ENCODE peak calls at places on chromosomes 6 and 20, in eight cellular contexts. C is OCI-LY7; I is right lobe of liver; F is mucosa of descending colon; Z is PC-3; S is CD8-positive, alpha-beta memory T cell; A is thyroid gland; H is heart left ventricle. L is an unnamed sample.
A peak's percentile ranks its signal among the peaks of the same experiment; 100 is the strongest.

GRCh38 chr6:114133816-114134215 is 162.9 kb upstream of the HDAC2 start:
- DNase-seq in C (no peak), I (no peak), F (no peak), Z (no peak), S (no peak), A (no peak), H (no peak), L (no peak)

GRCh38 chr20:62339647-62340062 is 27.5 kb downstream of the LAMA5 start:
- DNase-seq in C (peak; percentile 92), I (no peak), F (no peak), Z (no peak), S (no peak), A (no peak), H (no peak), L (no peak)

GRCh38 chr6:30787954-30788353 is 43.6 kb upstream of the IER3 start:
- DNase-seq in C (no peak), I (no peak), F (no peak), Z (peak; percentile 43), S (no peak), A (no peak), H (no peak), L (no peak)

GRCh38 chr6:89009624-89010059 is 46.2 kb upstream of the RNGTT start:
- DNase-seq in C (no peak), I (no peak), F (no peak), Z (no peak), S (no peak), A (no peak), H (no peak), L (no peak)

GRCh38 chr20:64025101-64025825 is 10.7 kb upstream of the C20orf204 start:
- DNase-seq in C (no peak), I (peak; percentile 86), F (no peak), Z (no peak), S (no peak), A (no peak), H (no peak), L (no peak)

GRCh38 chr6:147205690-147206600 is 1.7 kb downstream of the STXBP5 start:
- DNase-seq in C (no peak), I (no peak), F (no peak), Z (no peak), S (no peak), A (no peak), H (no peak), L (no peak)

GRCh38 chr20:50020283-50020682 is 37.5 kb downstream of the SNAI1 start:
- DNase-seq in C (no peak), I (no peak), F (no peak), Z (peak; percentile 68), S (no peak), A (no peak), H (no peak), L (no peak)

GRCh38 chr6:166543603-166544293 is 42.7 kb downstream of the RAMACL start:
- DNase-seq in C (no peak), I (no peak), F (no peak), Z (no peak), S (no peak), A (no peak), H (no peak), L (no peak)

GRCh38 chr20:60036346-60037119 is 78.3 kb downstream of the CDH26 start:
- DNase-seq in C (no peak), I (no peak), F (no peak), Z (no peak), S (no peak), A (no peak), H (no peak), L (no peak)

GRCh38 chr6:33192671-33193602 is 670 bp upstream of the COL11A2 start:
- DNase-seq in C (no peak), I (peak; percentile 57), F (peak; percentile 58), Z (no peak), S (peak; percentile 60), A (peak; percentile 44), H (peak; percentile 49), L (no peak)

GRCh38 chr6:7732219-7732618 is 6.3 kb downstream of the BMP6 start:
- DNase-seq in C (no peak), I (no peak), F (no peak), Z (no peak), S (no peak), A (no peak), H (no peak), L (no peak)

GRCh38 chr6:90369024-90369519 is 72.4 kb upstream of the BACH2 start:
- DNase-seq in C (no peak), I (no peak), F (no peak), Z (peak; percentile 98), S (no peak), A (peak; percentile 66), H (peak; percentile 54), L (peak; percentile 85)

GRCh38 chr6:7129784-7130569 is 22.2 kb downstream of the RREB1 start:
- DNase-seq in C (no peak), I (peak; percentile 86), F (no peak), Z (peak; percentile 64), S (no peak), A (peak; percentile 52), H (no peak), L (no peak)

GRCh38 chr6:137157601-137158000 is 15.8 kb downstream of the IL22RA2 start:
- DNase-seq in C (no peak), I (no peak), F (no peak), Z (no peak), S (no peak), A (no peak), H (no peak), L (no peak)

GRCh38 chr20:25858495-25859425 is 162.1 kb upstream of the ZNF337 start:
- DNase-seq in C (no peak), I (no peak), F (no peak), Z (no peak), S (no peak), A (no peak), H (no peak), L (no peak)

GRCh38 chr20:1819311-1820136 is 75.7 kb upstream of the SIRPA start:
- DNase-seq in C (no peak), I (no peak), F (no peak), Z (no peak), S (no peak), A (no peak), H (no peak), L (no peak)

DNA sequence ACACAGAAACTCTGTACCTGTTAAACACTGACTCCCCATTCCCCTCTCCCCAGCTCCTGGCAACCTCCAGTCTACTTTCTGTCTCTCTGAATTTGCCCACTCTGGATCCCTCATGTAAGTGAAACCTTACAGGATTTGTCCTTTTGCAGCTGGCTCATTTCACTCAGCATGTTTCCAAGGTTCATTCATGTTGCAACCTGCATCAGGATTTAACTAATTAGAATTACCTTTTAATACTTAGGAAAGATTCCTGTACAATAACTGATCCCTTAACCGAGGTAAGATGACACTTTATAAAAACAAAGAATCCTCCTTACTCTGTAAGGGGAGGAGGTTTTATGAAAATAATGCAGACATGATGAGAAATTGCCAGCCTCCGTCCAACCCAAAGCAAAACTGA is 113.1 kb upstream of the MTHFD1L start:
- DNase-seq in C (no peak), I (no peak), F (no peak), Z (no peak), S (no peak), A (no peak), H (no peak), L (no peak)
- H3K4me1 ChIP-seq in C (no peaks in the 10 kb centered on the region), I (no peaks in the 10 kb centered on the region), F (no peaks in the 10 kb centered on the region), Z (no peaks in the 10 kb centered on the region), S (no peaks in the 10 kb centered on the region), A (peaks cover 6% of the 10 kb centered on the region), H (peaks cover 23% of the 10 kb centered on the region), L (peaks cover 6% of the 10 kb centered on the region)

GRCh38 chr6:2977290-2977689 is 5.9 kb upstream of the SERPINB6 start:
- DNase-seq in C (no peak), I (no peak), F (no peak), Z (no peak), S (no peak), A (no peak), H (no peak), L (no peak)
- H3K4me1 ChIP-seq in C (no peaks in the 10 kb centered on the region), I (no peaks in the 10 kb centered on the region), F (peaks cover 28% of the 10 kb centered on the region), Z (peaks cover 54% of the 10 kb centered on the region), S (peaks cover 4% of the 10 kb centered on the region), A (peaks cover 3% of the 10 kb centered on the region), H (peaks cover 24% of the 10 kb centered on the region), L (peaks cover 31% of the 10 kb centered on the region)

DNA sequence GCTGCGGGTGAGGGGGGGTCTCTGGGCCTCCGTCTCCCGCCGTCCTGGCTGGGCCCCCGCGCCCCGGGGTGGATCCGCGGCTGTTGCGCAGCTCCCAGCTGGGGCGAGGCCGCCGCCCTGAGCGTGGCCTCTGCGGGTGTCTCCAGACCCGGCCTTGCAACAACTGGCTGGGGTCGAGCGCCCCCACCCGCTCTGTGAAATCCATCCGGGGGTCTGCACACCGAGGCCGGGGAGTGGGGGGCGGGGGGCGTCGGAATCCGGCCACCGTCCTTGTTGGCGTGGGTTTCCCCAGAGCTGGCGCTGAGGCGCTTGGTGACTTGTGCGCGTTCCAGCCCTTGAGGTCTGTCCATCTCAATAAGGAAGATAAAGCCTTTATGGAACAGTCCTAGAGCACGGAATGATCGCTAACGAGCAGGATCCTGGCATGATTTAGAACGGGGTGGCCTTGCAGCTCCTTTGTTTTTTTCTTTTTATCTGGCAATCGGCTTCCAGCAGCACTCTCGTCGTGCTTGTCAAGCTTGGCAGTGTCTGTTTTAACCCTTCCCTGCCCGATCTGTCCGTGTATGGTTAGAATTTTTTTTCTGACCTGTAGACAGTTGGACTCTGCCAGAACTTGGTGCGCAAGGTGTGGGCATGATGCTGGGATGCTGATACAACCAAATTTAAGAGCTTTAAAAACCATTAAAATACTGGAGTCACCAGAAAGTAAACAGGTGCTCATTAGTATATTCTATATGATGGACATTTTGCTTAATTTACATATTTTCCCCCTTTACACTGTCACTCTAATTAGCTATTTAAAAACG is 675 bp downstream of the DSTN start:
- DNase-seq in C (peak; percentile 46), I (no peak), F (peak; percentile 76), Z (peak; percentile 49), S (peak; percentile 52), A (peak; percentile 58), H (peak; percentile 62), L (peak; percentile 23)
- H3K4me1 ChIP-seq in C (peaks cover 13% of the 10 kb centered on the region), I (no peaks in the 10 kb centered on the region), F (peaks cover 32% of the 10 kb centered on the region), Z (peaks cover 31% of the 10 kb centered on the region), S (peaks cover 12% of the 10 kb centered on the region), A (peaks cover 42% of the 10 kb centered on the region), H (peaks cover 52% of the 10 kb centered on the region), L (peaks cover 51% of the 10 kb centered on the region)

GRCh38 chr6:106513813-106514212 is 115.5 kb downstream of the RTN4IP1 start:
- DNase-seq in C (peak; percentile 77), I (no peak), F (no peak), Z (peak; percentile 63), S (peak; percentile 47), A (no peak), H (no peak), L (no peak)

GRCh38 chr6:106517699-106518098 is 111.6 kb downstream of the RTN4IP1 start:
- DNase-seq in C (no peak), I (no peak), F (no peak), Z (no peak), S (no peak), A (no peak), H (no peak), L (no peak)

GRCh38 chr6:106518748-106519147 is 110.5 kb downstream of the RTN4IP1 start:
- DNase-seq in C (peak; percentile 31), I (no peak), F (no peak), Z (no peak), S (no peak), A (no peak), H (no peak), L (no peak)

GRCh38 chr6:106514281-106514885 is 114.9 kb downstream of the RTN4IP1 start:
- DNase-seq in C (peak; percentile 45), I (no peak), F (no peak), Z (peak; percentile 54), S (no peak), A (no peak), H (no peak), L (no peak)

GRCh38 chr6:106516629-106517028 is 112.7 kb downstream of the RTN4IP1 start:
- DNase-seq in C (peak; percentile 54), I (no peak), F (no peak), Z (no peak), S (no peak), A (no peak), H (no peak), L (no peak)
- H3K4me1 ChIP-seq in C (peaks cover 55% of the 10 kb centered on the region), I (no peaks in the 10 kb centered on the region), F (peaks cover 18% of the 10 kb centered on the region), Z (peaks cover 53% of the 10 kb centered on the region), S (peaks cover 56% of the 10 kb centered on the region), A (peaks cover 7% of the 10 kb centered on the region), H (peaks cover 17% of the 10 kb centered on the region), L (no peaks in the 10 kb centered on the region)

L was measured in tibial nerve.